ENCODE peak calls at places on chromosomes 11 and 22, in six cellular contexts. Q is right lobe of liver, J is upper lobe of right lung, V is foreskin keratinocyte, U is Calu3, L is PC-3. M is an unnamed sample.

GRCh38 chr22:17303840-17304779 is 65.2 kb upstream of the CECR2 start:
- DNase-seq in Q (no peak), J (no peak), V (no peak), U (no peak), L (no peak), M (no peak)

GRCh38 chr11:132992838-132993680 is 539.2 kb downstream of the OPCML start:
- DNase-seq in Q (no peak), J (no peak), V (no peak), U (no peak), L (no peak), M (no peak)

GRCh38 chr22:27345681-27346080 is 455.9 kb downstream of the MN1 start:
- DNase-seq in Q (no peak), J (no peak), V (no peak), U (no peak), L (no peak), M (no peak)

GRCh38 chr11:125071831-125072209 is 8.7 kb downstream of the SLC37A2 start:
- DNase-seq in Q (no peak), J (peak; percentile 45), V (no peak), U (no peak), L (no peak), M (no peak)

GRCh38 chr22:40178417-40179409 is 988 bp downstream of the TNRC6B start:
- DNase-seq in Q (peak; percentile 55), J (no peak), V (no peak), U (no peak), L (peak; percentile 20), M (no peak)

GRCh38 chr11:35040221-35040942 is 98.6 kb upstream of the CD44 start:
- DNase-seq in Q (no peak), J (no peak), V (peak; percentile 98), U (no peak), L (peak; percentile 61), M (no peak)

GRCh38 chr22:35065796-35066218 is at the start of gene ISX:
- DNase-seq in Q (no peak), J (no peak), V (no peak), U (no peak), L (peak; percentile 9), M (no peak)

GRCh38 chr11:125376117-125376516 is 119.9 kb downstream of the FEZ1 start:
- DNase-seq in Q (no peak), J (peak; percentile 74), V (no peak), U (no peak), L (no peak), M (no peak)

GRCh38 chr11:15159085-15159484 is 44.4 kb downstream of the INSC start:
- DNase-seq in Q (no peak), J (no peak), V (no peak), U (peak; percentile 12), L (peak; percentile 17), M (no peak)

GRCh38 chr11:26418391-26418790 is 86.5 kb downstream of the ANO3 start:
- DNase-seq in Q (no peak), J (no peak), V (no peak), U (no peak), L (no peak), M (no peak)

GRCh38 chr11:122140535-122140934 is 24.5 kb upstream of the BLID start:
- DNase-seq in Q (no peak), J (no peak), V (peak; percentile 83), U (no peak), L (peak; percentile 93), M (no peak)

GRCh38 chr11:82927264-82927880 is 25.8 kb downstream of the DDIAS start:
- DNase-seq in Q (no peak), J (no peak), V (no peak), U (peak; percentile 16), L (peak; percentile 80), M (peak; percentile 14)

GRCh38 chr22:48494968-48495750 is 1332.5 kb downstream of the BRD1 start:
- DNase-seq in Q (no peak), J (peak; percentile 61), V (no peak), U (no peak), L (no peak), M (no peak)

GRCh38 chr22:50621491-50621880 is 6.5 kb downstream of the ARSA start:
- DNase-seq in Q (no peak), J (peak; percentile 51), V (no peak), U (no peak), L (no peak), M (no peak)

GRCh38 chr11:43523632-43524031 is 156.9 kb upstream of the HSD17B12 start:
- DNase-seq in Q (no peak), J (no peak), V (no peak), U (no peak), L (no peak), M (no peak)

GRCh38 chr22:28034760-28035401 is 115.8 kb upstream of the PITPNB start:
- DNase-seq in Q (peak; percentile 68), J (peak; percentile 59), V (no peak), U (no peak), L (peak; percentile 38), M (no peak)

GRCh38 chr11:61607920-61608599 is 27.2 kb upstream of the SYT7 start:
- DNase-seq in Q (no peak), J (no peak), V (no peak), U (no peak), L (no peak), M (no peak)

GRCh38 chr11:15569626-15570025 is 454.9 kb downstream of the INSC start:
- DNase-seq in Q (no peak), J (no peak), V (no peak), U (no peak), L (no peak), M (no peak)

GRCh38 chr22:17845790-17846189 is 71.5 kb upstream of the BID start:
- DNase-seq in Q (no peak), J (no peak), V (no peak), U (no peak), L (no peak), M (peak; percentile 22)

GRCh38 chr11:1230456-1231395 is 7.9 kb downstream of the MUC5B start:
- DNase-seq in Q (peak; percentile 40), J (peak; percentile 65), V (no peak), U (no peak), L (no peak), M (no peak)

GRCh38 chr11:107468596-107468995 is 11.0 kb upstream of the CWF19L2 start:
- DNase-seq in Q (no peak), J (no peak), V (peak; percentile 37), U (peak; percentile 2), L (no peak), M (no peak)

GRCh38 chr11:17353228-17354021 is 1.8 kb downstream of the NCR3LG1 start:
- DNase-seq in Q (peak; percentile 69), J (peak; percentile 87), V (peak; percentile 40), U (peak; percentile 75), L (peak; percentile 65), M (no peak)

GRCh38 chr11:119307219-119307618 is 9.7 kb downstream of the MCAM start:
- DNase-seq in Q (no peak), J (no peak), V (no peak), U (no peak), L (no peak), M (no peak)
- TF ChIP-seq CTCF in Q (no peak), J (no peak), V (no peak), U (no peak), L (peak; percentile 46), M (no peak)

GRCh38 chr11:73931039-73931645 is 19.7 kb upstream of the DNAJB13 start:
- DNase-seq in Q (no peak), J (no peak), V (peak; percentile 31), U (peak; percentile 42), L (peak; percentile 85), M (peak; percentile 29)
- TF ChIP-seq CTCF in Q (peak; percentile 32), J (peak; percentile 21), V (peak; percentile 71), U (peak; percentile 27), L (peak; percentile 76), M (peak; percentile 33)

DNA sequence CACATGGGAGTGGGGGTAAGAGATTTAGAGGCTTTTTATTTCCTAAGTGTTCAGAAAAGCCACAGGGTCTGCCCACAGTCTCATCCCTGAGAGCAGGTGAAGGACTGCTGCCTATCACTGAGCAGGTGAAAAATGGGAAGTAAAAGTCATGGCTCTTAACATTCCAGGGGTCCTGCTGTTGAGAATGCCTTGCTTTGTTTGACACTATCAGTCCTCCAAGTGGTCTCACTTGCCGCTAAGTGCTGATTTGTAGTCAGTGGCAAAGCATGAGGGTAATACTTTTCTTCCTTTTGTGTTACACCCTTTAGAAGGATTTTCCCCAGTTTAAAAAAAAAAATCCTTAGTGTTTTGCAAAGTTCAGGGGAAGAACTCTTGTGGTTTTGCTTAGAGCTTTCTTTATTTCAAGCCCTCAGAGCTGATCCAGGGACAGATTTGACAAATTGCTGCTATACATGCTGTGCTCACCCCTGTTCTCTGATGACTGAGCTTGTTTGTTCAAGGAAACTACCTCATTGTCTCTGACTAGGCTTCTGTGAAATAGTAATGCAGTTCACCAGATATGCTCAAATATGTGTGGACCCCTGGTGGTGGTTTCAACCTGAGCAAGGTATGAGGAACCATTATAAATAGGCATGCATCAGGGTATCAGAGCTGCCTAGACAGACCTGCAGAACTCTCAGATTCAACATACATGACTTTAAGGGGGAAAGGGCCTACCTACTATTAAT is 141.0 kb downstream of the ARHGAP42 start:
- DNase-seq in Q (no peak), J (no peak), V (peak; percentile 46), U (peak; percentile 68), L (peak; percentile 97), M (no peak)
- TF ChIP-seq CTCF in Q (no peak), J (no peak), V (peak; percentile 66), U (no peak), L (peak; percentile 85), M (peak; percentile 8)

GRCh38 chr11:67647471-67647870 is 3.1 kb downstream of the ACY3 start:
- DNase-seq in Q (no peak), J (peak; percentile 37), V (no peak), U (no peak), L (no peak), M (no peak)

GRCh38 chr11:67644472-67645418 is 5.2 kb upstream of the TBX10 start:
- DNase-seq in Q (no peak), J (peak; percentile 36), V (no peak), U (no peak), L (no peak), M (no peak)

GRCh38 chr11:67646535-67647336 is 3.8 kb downstream of the ACY3 start:
- DNase-seq in Q (no peak), J (no peak), V (no peak), U (peak; percentile 58), L (no peak), M (no peak)

GRCh38 chr11:67644042-67644441 is 4.5 kb upstream of the TBX10 start:
- DNase-seq in Q (no peak), J (no peak), V (no peak), U (no peak), L (peak; percentile 39), M (no peak)

DNA sequence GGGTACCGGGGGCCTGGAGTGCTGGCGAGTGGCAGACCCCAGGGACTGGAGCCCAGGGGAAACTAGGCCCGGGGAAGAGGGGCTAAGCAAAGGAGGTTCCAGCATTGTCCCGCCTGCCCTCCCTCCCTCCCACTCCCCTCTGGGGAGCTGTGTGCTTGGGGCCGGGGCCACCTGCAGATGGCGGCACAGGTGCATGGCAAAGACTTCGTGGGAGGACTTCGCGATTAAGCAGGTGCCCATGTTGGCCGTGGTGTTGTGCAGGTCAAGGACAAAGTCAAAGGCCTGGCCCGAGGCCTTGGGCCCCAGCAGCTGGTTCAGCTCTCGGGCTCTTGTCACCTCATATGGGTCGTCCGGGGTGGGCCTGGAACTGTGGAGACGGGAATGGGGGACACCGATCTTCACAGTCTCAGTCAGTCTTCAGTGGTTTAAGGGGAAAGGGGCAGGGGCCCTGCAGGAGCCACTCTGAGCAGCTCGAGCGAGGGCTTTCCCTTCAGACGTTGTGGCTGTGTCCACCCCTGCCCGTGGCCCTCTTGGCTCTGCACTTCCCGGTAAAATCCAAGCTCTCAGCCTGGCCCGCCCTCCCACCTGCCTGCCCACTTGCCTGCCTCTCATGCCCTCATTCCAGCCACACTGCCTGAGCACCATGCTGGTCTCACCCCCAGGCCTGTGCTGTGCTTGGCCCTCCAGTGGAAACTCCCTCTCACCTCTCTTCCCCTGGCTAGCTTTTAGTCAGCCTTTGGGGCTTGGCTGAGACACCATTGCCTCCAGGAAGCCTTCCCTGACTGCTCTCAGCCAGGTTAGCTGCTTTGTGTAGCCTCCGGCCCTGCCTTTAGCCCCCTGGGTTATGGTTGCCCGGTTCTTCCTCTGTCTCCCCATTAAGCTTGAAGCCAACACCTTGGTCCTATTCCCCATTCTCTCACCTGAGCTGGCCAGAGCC is 4.7 kb downstream of the ACY3 start:
- DNase-seq in Q (no peak), J (no peak), V (no peak), U (no peak), L (no peak), M (no peak)
- TF ChIP-seq CTCF in Q (no peak), J (no peak), V (no peak), U (no peak), L (no peak), M (no peak)